ENCODE peak calls at places on chromosomes 1 and 21, in six cellular contexts. R is bronchial epithelial cell, M is tibial artery, F is aorta, S is heart left ventricle, A is body of pancreas. J is an unnamed sample.

GRCh38 chr1:202728951-202729350 is 18.7 kb upstream of the SYT2 start:
- DNase-seq in S (no peak), M (no peak), A (no peak), F (no peak), R (no peak), J (no peak)

GRCh38 chr1:61642475-61643232 is 82.3 kb downstream of the TM2D1 start:
- DNase-seq in R (no peak), M (no peak), A (no peak), F (no peak), S (no peak), J (no peak)

GRCh38 chr1:231625975-231626534 is 535 bp upstream of the DISC1 start:
- DNase-seq in A (no peak), M (no peak), S (no peak), F (no peak), R (no peak), J (no peak)

GRCh38 chr1:201050515-201051277 is 27.2 kb upstream of the KIF21B start:
- DNase-seq in R (no peak), F (no peak), M (no peak), S (no peak), A (no peak), J (no peak)

GRCh38 chr21:45405819-45406762 is 1.1 kb downstream of the COL18A1 start:
- DNase-seq in A (peak; percentile 40), M (no peak), R (peak; percentile 54), S (peak; percentile 33), F (peak; percentile 81), J (no peak)

GRCh38 chr1:86318431-86318830 is 77.7 kb downstream of the ODF2L start:
- DNase-seq in S (no peak), A (no peak), M (no peak), F (no peak), R (no peak), J (no peak)

GRCh38 chr1:88708011-88708410 is 23.9 kb downstream of the PKN2 start:
- DNase-seq in F (no peak), M (no peak), S (no peak), A (no peak), R (peak; percentile 50), J (no peak)

GRCh38 chr1:46512792-46513190 is 23.2 kb downstream of the DMBX1 start:
- DNase-seq in M (no peak), S (no peak), R (no peak), F (peak; percentile 44), A (no peak), J (no peak)

GRCh38 chr1:74522143-74522542 is 9.7 kb upstream of the LRRC53 start:
- DNase-seq in R (peak; percentile 11), F (no peak), M (no peak), S (no peak), A (no peak), J (no peak)

GRCh38 chr21:26177741-26178452 is 7.3 kb upstream of the APP start:
- DNase-seq in R (no peak), A (no peak), S (no peak), F (no peak), M (no peak), J (no peak)
- H3K36me3 ChIP-seq in R (no peaks in the 10 kb centered on the region), A (no peaks in the 10 kb centered on the region), S (no peaks in the 10 kb centered on the region), F (no peaks in the 10 kb centered on the region), M (no peaks in the 10 kb centered on the region), J (no peaks in the 10 kb centered on the region)

DNA sequence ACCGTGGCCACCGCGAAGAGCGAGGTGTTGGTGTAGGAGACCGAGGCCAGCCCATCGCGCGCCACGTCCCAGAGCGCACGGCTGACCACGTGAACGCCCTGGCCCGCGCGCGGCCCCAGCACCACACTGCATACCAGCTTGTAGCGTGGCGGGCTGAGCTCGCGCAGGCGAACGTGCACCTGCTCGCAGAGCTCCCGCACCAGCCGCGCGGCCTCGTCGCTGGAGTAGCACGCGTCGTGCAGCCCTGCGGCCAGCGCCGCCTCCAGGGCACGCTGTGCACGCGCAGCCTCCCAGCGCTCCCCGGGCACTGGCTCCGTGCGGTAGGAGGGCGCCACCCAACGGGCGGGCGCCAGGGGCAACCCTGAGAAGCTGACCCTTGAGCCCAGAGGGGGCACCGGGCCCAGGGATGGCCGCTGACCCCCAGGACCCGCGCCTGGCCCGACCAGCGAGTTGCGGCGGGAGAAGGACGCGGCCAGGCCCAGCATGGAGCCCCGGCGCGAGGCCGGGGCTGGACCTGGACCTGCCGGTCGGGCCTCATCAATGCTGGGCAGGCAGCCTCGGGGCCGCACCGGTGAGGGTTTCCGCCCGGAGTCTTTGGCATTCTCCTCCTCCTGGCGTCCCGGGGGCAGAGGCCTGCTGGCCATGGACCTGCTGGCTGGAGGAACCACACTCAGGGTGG is 987 bp downstream of the DYNLT4 start:
- DNase-seq in F (peak; percentile 81), A (no peak), M (peak; percentile 21), R (no peak), S (peak; percentile 28), J (no peak)
- H3K36me3 ChIP-seq in F (peaks cover 9% of the 10 kb centered on the region), A (no peaks in the 10 kb centered on the region), M (peaks cover 11% of the 10 kb centered on the region), R (peaks cover 34% of the 10 kb centered on the region), S (peaks cover 40% of the 10 kb centered on the region), J (peaks cover 39% of the 10 kb centered on the region)

GRCh38 chr1:28035420-28035819 is 53.0 kb downstream of the EYA3 start:
- DNase-seq in R (no peak), S (no peak), F (no peak), A (no peak), M (no peak), J (no peak)
- H3K36me3 ChIP-seq in R (no peaks in the 10 kb centered on the region), S (peaks cover 69% of the 10 kb centered on the region), F (peaks cover 1% of the 10 kb centered on the region), A (peaks cover 5% of the 10 kb centered on the region), M (peaks cover 7% of the 10 kb centered on the region), J (peaks cover 4% of the 10 kb centered on the region)

DNA sequence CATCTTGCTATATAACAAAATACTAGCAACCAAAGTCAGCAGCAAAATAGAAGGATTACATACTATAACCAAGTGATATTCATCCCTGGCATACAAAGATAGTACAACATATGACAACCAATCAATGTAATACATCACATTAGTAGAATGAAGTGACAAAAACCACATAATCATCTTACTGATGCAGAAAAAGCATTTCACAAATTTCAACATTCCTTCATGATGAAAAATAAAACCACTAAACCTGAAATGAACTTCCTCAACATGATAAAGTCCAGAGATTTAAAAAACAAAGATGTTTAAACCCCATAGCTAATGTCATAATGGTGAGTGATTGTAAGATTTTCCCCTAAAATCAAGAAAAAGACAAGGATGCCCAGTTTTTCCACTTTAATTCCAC is 18.6 kb downstream of the RO60 start:
- DNase-seq in A (no peak), R (no peak), M (no peak), F (no peak), S (no peak), J (no peak)
- H3K36me3 ChIP-seq in A (peaks cover 15% of the 10 kb centered on the region), R (no peaks in the 10 kb centered on the region), M (peaks cover 43% of the 10 kb centered on the region), F (peaks cover 4% of the 10 kb centered on the region), S (peaks cover 68% of the 10 kb centered on the region), J (peaks cover 10% of the 10 kb centered on the region)

DNA sequence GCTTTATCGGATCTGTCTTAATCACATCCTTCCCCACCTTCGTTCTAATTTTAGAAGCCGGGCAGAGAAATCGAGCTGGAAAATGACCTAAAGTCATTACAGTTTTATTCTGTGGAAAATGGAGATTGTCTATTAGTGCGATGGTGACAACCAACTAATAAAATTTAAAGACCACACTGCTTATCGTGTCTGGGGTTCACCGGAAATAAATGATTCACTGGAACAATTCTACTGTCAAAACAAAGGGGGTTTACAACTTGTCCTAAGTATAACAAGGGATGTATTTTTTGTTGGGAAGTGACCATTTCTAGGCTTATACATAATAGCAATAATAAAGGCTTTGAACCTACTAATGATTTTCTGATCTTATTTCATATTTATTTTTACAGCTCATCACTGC is 55.6 kb downstream of the B3GALNT2 start:
- DNase-seq in F (no peak), S (no peak), M (no peak), R (no peak), A (no peak), J (no peak)
- H3K36me3 ChIP-seq in F (peaks cover 8% of the 10 kb centered on the region), S (peaks cover 100% of the 10 kb centered on the region), M (peaks cover 69% of the 10 kb centered on the region), R (peaks cover 5% of the 10 kb centered on the region), A (peaks cover 37% of the 10 kb centered on the region), J (peaks cover 33% of the 10 kb centered on the region)